ENCODE peak calls at places on chromosome 22, in four cellular contexts. One of them, this sample, is unnamed.

GRCh38 chr22:39239561-39240423 is 5.0 kb downstream of the PDGFB start:
- DNase-seq in stomach: peak
- DNase-seq in fibroblast of lung: no peak
- DNase-seq in caudate nucleus: no peak
- DNase-seq in this sample: peak

GRCh38 chr22:29689872-29690213 is 30.0 kb upstream of the CABP7 start:
- DNase-seq in stomach: peak
- DNase-seq in caudate nucleus: peak
- DNase-seq in fibroblast of lung: peak
- DNase-seq in this sample: peak

GRCh38 chr22:40666151-40666848 is 13.0 kb upstream of the MCHR1 start:
- DNase-seq in fibroblast of lung: peak
- DNase-seq in caudate nucleus: no peak
- DNase-seq in stomach: no peak
- DNase-seq in this sample: no peak

GRCh38 chr22:32615874-32616564 is 141.4 kb downstream of the FBXO7 start:
- DNase-seq in fibroblast of lung: no peak
- DNase-seq in caudate nucleus: no peak
- DNase-seq in stomach: no peak
- DNase-seq in this sample: no peak

GRCh38 chr22:46002757-46003270 is 25.9 kb upstream of the WNT7B start:
- DNase-seq in fibroblast of lung: peak
- DNase-seq in stomach: no peak
- DNase-seq in caudate nucleus: no peak
- DNase-seq in this sample: peak

GRCh38 chr22:47054231-47055072 is 292.0 kb downstream of the TBC1D22A start:
- DNase-seq in stomach: no peak
- DNase-seq in fibroblast of lung: no peak
- DNase-seq in caudate nucleus: no peak
- DNase-seq in this sample: no peak

GRCh38 chr22:43011079-43011478 is 3.9 kb downstream of the PACSIN2 start:
- DNase-seq in stomach: peak
- DNase-seq in caudate nucleus: no peak
- DNase-seq in fibroblast of lung: peak
- DNase-seq in this sample: no peak

GRCh38 chr22:46079861-46080821 is 70.2 kb upstream of the PPARA start:
- DNase-seq in fibroblast of lung: peak
- DNase-seq in caudate nucleus: peak
- DNase-seq in stomach: peak
- DNase-seq in this sample: peak

GRCh38 chr22:36267058-36267457 is 14.1 kb downstream of the APOL1 start:
- DNase-seq in caudate nucleus: no peak
- DNase-seq in stomach: no peak
- DNase-seq in fibroblast of lung: no peak
- DNase-seq in this sample: no peak

GRCh38 chr22:49753276-49753884 is 74.3 kb downstream of the BRD1 start:
- DNase-seq in stomach: peak
- DNase-seq in fibroblast of lung: no peak
- DNase-seq in caudate nucleus: no peak
- DNase-seq in this sample: peak

GRCh38 chr22:36461665-36462474 is 19.6 kb downstream of the TXN2 start:
- DNase-seq in caudate nucleus: no peak
- DNase-seq in fibroblast of lung: peak
- DNase-seq in stomach: no peak
- DNase-seq in this sample: peak

GRCh38 chr22:50436841-50437341 is 37.9 kb downstream of the SBF1 start:
- DNase-seq in caudate nucleus: no peak
- DNase-seq in fibroblast of lung: no peak
- DNase-seq in stomach: no peak
- DNase-seq in this sample: no peak

GRCh38 chr22:28246392-28246791 is 327.3 kb upstream of the PITPNB start:
- DNase-seq in fibroblast of lung: peak
- DNase-seq in caudate nucleus: no peak
- DNase-seq in stomach: no peak
- DNase-seq in this sample: no peak

GRCh38 chr22:38753894-38754246 is 1.9 kb downstream of the SUN2 start:
- DNase-seq in stomach: no peak
- DNase-seq in caudate nucleus: no peak
- DNase-seq in fibroblast of lung: no peak
- DNase-seq in this sample: no peak

GRCh38 chr22:19086417-19086816 is 35.8 kb downstream of the DGCR2 start:
- DNase-seq in fibroblast of lung: no peak
- DNase-seq in stomach: no peak
- DNase-seq in caudate nucleus: no peak
- DNase-seq in this sample: peak

GRCh38 chr22:42967005-42967404 is 47.9 kb downstream of the PACSIN2 start:
- DNase-seq in fibroblast of lung: no peak
- DNase-seq in caudate nucleus: no peak
- DNase-seq in stomach: no peak
- DNase-seq in this sample: no peak

GRCh38 chr22:36236338-36237319 is 2.7 kb downstream of the APOL2 start:
- DNase-seq in caudate nucleus: no peak
- DNase-seq in fibroblast of lung: no peak
- DNase-seq in stomach: no peak
- DNase-seq in this sample: no peak

GRCh38 chr22:28030442-28030841 is 111.4 kb upstream of the PITPNB start:
- DNase-seq in stomach: no peak
- DNase-seq in caudate nucleus: no peak
- DNase-seq in fibroblast of lung: no peak
- DNase-seq in this sample: no peak

GRCh38 chr22:46843691-46844297 is 81.3 kb downstream of the TBC1D22A start:
- DNase-seq in caudate nucleus: no peak
- DNase-seq in fibroblast of lung: peak
- DNase-seq in stomach: no peak
- DNase-seq in this sample: no peak

GRCh38 chr22:47563406-47564157 is 801.1 kb downstream of the TBC1D22A start:
- DNase-seq in fibroblast of lung: no peak
- DNase-seq in caudate nucleus: no peak
- DNase-seq in stomach: no peak
- DNase-seq in this sample: no peak

GRCh38 chr22:42500164-42500835 is 19.3 kb downstream of the RRP7A start:
- DNase-seq in caudate nucleus: peak
- DNase-seq in stomach: peak
- DNase-seq in fibroblast of lung: peak
- DNase-seq in this sample: peak

GRCh38 chr22:26618487-26618886 is 660 bp upstream of the CRYBB1 start:
- DNase-seq in stomach: no peak
- DNase-seq in caudate nucleus: no peak
- DNase-seq in fibroblast of lung: no peak
- DNase-seq in this sample: no peak

GRCh38 chr22:26617251-26618199 is at the start of gene CRYBB1:
- DNase-seq in fibroblast of lung: no peak
- DNase-seq in stomach: no peak
- DNase-seq in caudate nucleus: no peak
- DNase-seq in this sample: no peak

GRCh38 chr22:26620197-26620596 is 1.6 kb upstream of the CRYBA4 start:
- DNase-seq in caudate nucleus: no peak
- DNase-seq in stomach: no peak
- DNase-seq in fibroblast of lung: no peak
- DNase-seq in this sample: no peak

GRCh38 chr22:26621663-26622062 is at the start of gene CRYBA4:
- DNase-seq in fibroblast of lung: no peak
- DNase-seq in stomach: no peak
- DNase-seq in caudate nucleus: no peak
- DNase-seq in this sample: no peak

GRCh38 chr22:26619510-26619909 is 1.7 kb upstream of the CRYBB1 start:
- DNase-seq in caudate nucleus: no peak
- DNase-seq in stomach: no peak
- DNase-seq in fibroblast of lung: no peak
- DNase-seq in this sample: no peak
- H3K27ac ChIP-seq in caudate nucleus: no peak
- H3K27ac ChIP-seq in stomach: no peak
- H3K27ac ChIP-seq in fibroblast of lung: no peak
- H3K27ac ChIP-seq in this sample: no peak

GRCh38 chr22:31122532-31123291 is at the start of gene INPP5J:
- DNase-seq in fibroblast of lung: peak
- DNase-seq in stomach: peak
- DNase-seq in caudate nucleus: peak
- DNase-seq in this sample: peak
- H3K27ac ChIP-seq in fibroblast of lung: no peak
- H3K27ac ChIP-seq in stomach: peak
- H3K27ac ChIP-seq in caudate nucleus: no peak
- H3K27ac ChIP-seq in this sample: peak

GRCh38 chr22:17633217-17633997 is 4.9 kb upstream of the ATP6V1E1 start:
- DNase-seq in fibroblast of lung: peak
- DNase-seq in caudate nucleus: no peak
- DNase-seq in stomach: no peak
- DNase-seq in this sample: no peak
- H3K27ac ChIP-seq in fibroblast of lung: peak
- H3K27ac ChIP-seq in caudate nucleus: no peak
- H3K27ac ChIP-seq in stomach: peak
- H3K27ac ChIP-seq in this sample: no peak

GRCh38 chr22:24401824-24402434 is 25.5 kb upstream of the ADORA2A start:
- DNase-seq in fibroblast of lung: no peak
- DNase-seq in caudate nucleus: no peak
- DNase-seq in stomach: no peak
- DNase-seq in this sample: no peak

GRCh38 chr22:24402460-24403192 is 24.8 kb upstream of the ADORA2A start:
- DNase-seq in stomach: peak
- DNase-seq in fibroblast of lung: peak
- DNase-seq in caudate nucleus: no peak
- DNase-seq in this sample: no peak

GRCh38 chr22:24398409-24398808 is 29.0 kb upstream of the ADORA2A start:
- DNase-seq in stomach: no peak
- DNase-seq in fibroblast of lung: no peak
- DNase-seq in caudate nucleus: no peak
- DNase-seq in this sample: no peak

GRCh38 chr22:24400037-24400725 is 27.2 kb upstream of the ADORA2A start:
- DNase-seq in fibroblast of lung: no peak
- DNase-seq in stomach: no peak
- DNase-seq in caudate nucleus: no peak
- DNase-seq in this sample: no peak

GRCh38 chr22:24400726-24401596 is 26.4 kb upstream of the ADORA2A start:
- DNase-seq in fibroblast of lung: peak
- DNase-seq in caudate nucleus: no peak
- DNase-seq in stomach: no peak
- DNase-seq in this sample: no peak
- H3K27ac ChIP-seq in fibroblast of lung: peak
- H3K27ac ChIP-seq in caudate nucleus: no peak
- H3K27ac ChIP-seq in stomach: peak
- H3K27ac ChIP-seq in this sample: peak

This sample was measured in upper lobe of right lung.